ENCODE peak calls at places on chromosomes 12 and 14, in eight cellular contexts. Y is esophagus muscularis mucosa, H is A549, J is transverse colon, W is K562, R is tibial nerve, N is HepG2, L is sigmoid colon. C is an unnamed sample.

GRCh38 chr12:111405856-111406473 is at the start of gene SH2B3:
- DNase-seq in L (no peak), H (no peak), J (no peak), Y (no peak), W (peak), R (no peak), N (no peak), C (no peak)

GRCh38 chr12:40834321-40834720 is 142.1 kb downstream of the CNTN1 start:
- DNase-seq in H (no peak), Y (no peak), W (no peak), N (no peak), J (no peak), L (no peak), R (no peak), C (no peak)

GRCh38 chr12:27344760-27345159 is 12.1 kb downstream of the BMAL2 start:
- DNase-seq in Y (no peak), J (no peak), H (no peak), W (no peak), R (no peak), N (no peak), L (no peak), C (no peak)

GRCh38 chr12:74619886-74620285 is 82.3 kb downstream of the ATXN7L3B start:
- DNase-seq in J (no peak), H (no peak), W (no peak), R (no peak), N (no peak), L (no peak), Y (no peak), C (peak)

GRCh38 chr14:59189281-59189821 is 884 bp downstream of the DAAM1 start:
- DNase-seq in H (peak), N (no peak), R (no peak), W (peak), Y (no peak), J (no peak), L (no peak), C (no peak)

GRCh38 chr14:59342516-59343484 is 122.4 kb downstream of the GPR135 start:
- DNase-seq in L (no peak), H (no peak), N (no peak), J (no peak), R (no peak), W (no peak), Y (no peak), C (no peak)

GRCh38 chr14:80959448-80960006 is 4.1 kb downstream of the TSHR start:
- DNase-seq in W (no peak), R (no peak), L (no peak), H (no peak), J (peak), Y (no peak), N (no peak), C (no peak)

GRCh38 chr12:88451254-88451653 is 129.0 kb downstream of the KITLG start:
- DNase-seq in L (no peak), W (no peak), J (no peak), Y (no peak), R (no peak), N (no peak), H (no peak), C (no peak)

GRCh38 chr12:50240792-50241114 is 42.6 kb downstream of the LIMA1 start:
- DNase-seq in R (no peak), L (no peak), N (no peak), Y (no peak), H (no peak), W (no peak), J (no peak), C (no peak)

GRCh38 chr14:34365309-34365915 is 96.6 kb downstream of the SPTSSA start:
- DNase-seq in W (no peak), J (no peak), Y (peak), R (no peak), L (no peak), N (peak), H (peak), C (no peak)

GRCh38 chr14:101857226-101857625 is 95.7 kb downstream of the PPP2R5C start:
- DNase-seq in L (no peak), W (peak), J (no peak), H (peak), Y (no peak), N (no peak), R (no peak), C (no peak)

GRCh38 chr12:33438890-33439586 is 581 bp downstream of the SYT10 start:
- DNase-seq in Y (no peak), R (no peak), N (no peak), J (no peak), H (no peak), L (no peak), W (peak), C (no peak)

GRCh38 chr14:48536318-48536717 is 860.9 kb upstream of the MDGA2 start:
- DNase-seq in J (no peak), H (peak), W (no peak), L (no peak), N (peak), Y (no peak), R (no peak), C (no peak)

GRCh38 chr14:34324363-34324795 is 137.7 kb downstream of the SPTSSA start:
- DNase-seq in L (no peak), Y (no peak), R (peak), J (peak), W (peak), H (peak), N (peak), C (no peak)

GRCh38 chr12:70044170-70044569 is 199.1 kb upstream of the CNOT2 start:
- DNase-seq in J (no peak), L (no peak), Y (no peak), R (no peak), W (peak), N (no peak), H (no peak), C (no peak)

GRCh38 chr12:117724545-117724944 is 244.2 kb downstream of the KSR2 start:
- DNase-seq in W (no peak), R (no peak), N (no peak), H (no peak), Y (no peak), J (no peak), L (no peak), C (no peak)

GRCh38 chr12:57754411-57755193 is at the start of gene MARCHF9:
- DNase-seq in H (peak), W (peak), R (no peak), J (peak), Y (no peak), N (no peak), L (peak), C (peak)

GRCh38 chr14:20632448-20632830 is 9.1 kb downstream of the OR6S1 start:
- DNase-seq in L (no peak), R (no peak), J (no peak), Y (no peak), H (no peak), N (no peak), W (no peak), C (no peak)

GRCh38 chr14:93089501-93090269 is 26.0 kb downstream of the ITPK1 start:
- DNase-seq in J (no peak), L (no peak), W (no peak), H (no peak), Y (no peak), N (no peak), R (no peak), C (no peak)

GRCh38 chr12:62332598-62332997 is 72.4 kb downstream of the USP15 start:
- DNase-seq in L (no peak), R (no peak), Y (no peak), H (no peak), W (no peak), N (no peak), J (no peak), C (no peak)

GRCh38 chr14:90416649-90417237 is 19.9 kb downstream of the CALM1 start:
- DNase-seq in Y (no peak), H (no peak), N (no peak), J (no peak), L (peak), W (no peak), R (no peak), C (no peak)

GRCh38 chr12:116277393-116278258 is at the start of gene MED13L:
- DNase-seq in Y (peak), W (peak), L (peak), H (peak), J (peak), N (peak), R (peak), C (peak)

GRCh38 chr12:131511391-131511802 is 199.5 kb upstream of the SFSWAP start:
- DNase-seq in L (no peak), R (no peak), N (no peak), Y (no peak), W (no peak), H (peak), J (peak), C (no peak)

GRCh38 chr12:121252712-121253345 is 42.9 kb downstream of the P2RX4 start:
- DNase-seq in Y (no peak), J (no peak), R (no peak), H (peak), N (no peak), L (no peak), W (peak), C (no peak)

GRCh38 chr12:28500373-28501024 is 310.2 kb downstream of the CCDC91 start:
- DNase-seq in Y (no peak), R (no peak), L (no peak), J (no peak), W (no peak), N (no peak), H (no peak), C (no peak)

GRCh38 chr12:58225067-58225877 is 283.9 kb downstream of the ATP23 start:
- DNase-seq in J (no peak), L (no peak), R (no peak), Y (no peak), N (peak), W (no peak), H (no peak), C (no peak)

GRCh38 chr14:22190411-22191191 is 398.4 kb downstream of the DAD1 start:
- DNase-seq in N (no peak), J (no peak), L (no peak), R (no peak), Y (no peak), H (no peak), W (no peak), C (no peak)

GRCh38 chr12:62517887-62518286 is 51.3 kb downstream of the MON2 start:
- DNase-seq in R (no peak), L (no peak), N (no peak), H (no peak), W (no peak), Y (no peak), J (no peak), C (no peak)

GRCh38 chr12:52251367-52252055 is 18.5 kb downstream of the KRT7 start:
- DNase-seq in J (no peak), H (peak), Y (no peak), L (peak), W (no peak), R (no peak), N (no peak), C (no peak)

GRCh38 chr12:72077111-72077820 is 138.6 kb downstream of the TPH2 start:
- DNase-seq in J (no peak), Y (no peak), L (no peak), W (no peak), R (no peak), N (no peak), H (no peak), C (no peak)

GRCh38 chr12:15794196-15794595 is 5.0 kb upstream of the EPS8 start:
- DNase-seq in R (no peak), W (no peak), H (no peak), L (no peak), Y (no peak), J (no peak), N (no peak), C (no peak)

GRCh38 chr12:111597731-111598636 is 1.1 kb downstream of the ATXN2 start:
- DNase-seq in Y (no peak), L (peak), W (peak), N (no peak), J (peak), R (peak), H (peak), C (peak)

GRCh38 chr14:61472801-61473376 is 151.5 kb downstream of the PRKCH start:
- DNase-seq in N (no peak), Y (no peak), R (no peak), L (no peak), J (peak), W (no peak), H (no peak), C (no peak)

GRCh38 chr12:43914391-43914790 is 78.5 kb downstream of the TMEM117 start:
- DNase-seq in L (no peak), J (no peak), Y (no peak), H (no peak), N (no peak), R (no peak), W (no peak), C (no peak)

GRCh38 chr14:26261368-26262122 is 336.3 kb downstream of the NOVA1 start:
- DNase-seq in R (no peak), H (no peak), W (no peak), J (no peak), L (no peak), Y (no peak), N (no peak), C (no peak)

GRCh38 chr12:47747115-47747514 is 11.6 kb downstream of the RAPGEF3 start:
- DNase-seq in H (no peak), W (no peak), Y (no peak), R (no peak), J (no peak), N (no peak), L (no peak), C (no peak)

GRCh38 chr14:67186789-67187188 is 2.5 kb upstream of the GARIN2 start:
- DNase-seq in W (no peak), L (no peak), H (no peak), J (peak), N (no peak), Y (no peak), R (no peak), C (no peak)

GRCh38 chr12:124324803-124325705 is 30.2 kb downstream of the RFLNA start:
- DNase-seq in N (no peak), W (no peak), J (no peak), R (no peak), Y (no peak), H (no peak), L (no peak), C (no peak)

GRCh38 chr12:96219700-96220206 is 25.6 kb downstream of the ELK3 start:
- DNase-seq in R (no peak), J (no peak), W (no peak), Y (no peak), N (peak), H (peak), L (no peak), C (no peak)
- H3K27ac ChIP-seq in R (no peak), J (no peak), W (no peak), Y (no peak), N (peak), H (peak), L (peak), C (no peak)

DNA sequence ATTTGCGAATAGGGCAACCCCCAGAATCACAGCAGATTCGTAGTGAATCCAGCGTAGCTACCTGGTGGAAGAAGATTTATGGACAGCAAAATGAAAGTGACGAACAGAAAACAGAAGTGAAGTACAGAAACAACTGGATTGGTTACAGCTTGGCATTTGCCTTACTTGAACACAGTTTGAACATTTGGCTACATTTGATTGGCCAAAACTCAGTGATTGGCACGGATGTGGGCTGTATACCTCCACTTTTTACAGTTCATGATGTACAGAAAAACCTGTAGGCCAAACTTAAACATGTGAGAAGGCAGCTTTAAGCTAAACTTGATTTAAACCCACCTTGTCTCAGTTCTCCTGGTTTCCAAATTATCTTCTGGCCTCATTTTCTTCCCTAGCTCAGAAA is 49.9 kb upstream of the AMN1 start:
- DNase-seq in Y (no peak), W (no peak), N (no peak), H (no peak), L (no peak), R (no peak), J (no peak), C (no peak)
- TF ChIP-seq EP300 in Y (no peak), W (no peak), N (no peak), H (no peak), L (no peak), R (no peak), J (no peak), C (no peak)

GRCh38 chr12:108779998-108780688 is 48.8 kb upstream of the CORO1C start:
- DNase-seq in Y (no peak), N (no peak), W (no peak), H (no peak), J (no peak), R (peak), L (no peak), C (no peak)

GRCh38 chr12:108783446-108783845 is 52.1 kb upstream of the CORO1C start:
- DNase-seq in J (no peak), R (no peak), W (peak), L (no peak), Y (no peak), N (no peak), H (no peak), C (no peak)

GRCh38 chr12:108786450-108786849 is 55.1 kb upstream of the CORO1C start:
- DNase-seq in R (no peak), N (no peak), W (no peak), J (no peak), H (no peak), L (no peak), Y (no peak), C (no peak)

GRCh38 chr12:108784270-108784669 is 53.0 kb upstream of the CORO1C start:
- DNase-seq in N (no peak), R (no peak), L (no peak), W (no peak), J (no peak), Y (no peak), H (no peak), C (no peak)

DNA sequence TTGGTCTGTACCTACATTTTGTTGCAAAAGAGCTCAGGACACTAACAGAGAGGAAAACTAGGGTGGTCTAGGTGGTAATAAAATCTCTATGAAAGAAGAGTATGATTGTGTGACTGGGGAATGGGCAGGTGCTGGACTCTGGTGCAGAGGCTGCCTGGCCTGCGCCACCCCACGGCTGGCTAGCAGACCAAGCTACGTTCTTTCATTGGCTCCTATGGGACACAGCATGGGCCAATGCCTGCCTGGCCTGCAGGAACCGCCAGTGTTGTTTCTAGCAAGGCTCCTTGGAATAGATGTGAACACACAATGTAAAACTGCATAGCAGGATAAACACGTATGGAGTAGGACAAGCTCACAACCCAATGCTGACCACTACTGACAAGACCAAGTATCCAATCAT is 51.7 kb upstream of the CORO1C start:
- DNase-seq in R (no peak), H (no peak), J (no peak), L (no peak), Y (no peak), N (no peak), W (peak), C (no peak)
- H3K27ac ChIP-seq in R (no peak), H (no peak), J (no peak), L (no peak), Y (peak), N (no peak), W (peak), C (no peak)

GRCh38 chr14:57846631-57847030 is 19.3 kb downstream of the SLC35F4 start:
- DNase-seq in R (no peak), W (no peak), J (no peak), L (no peak), Y (no peak), N (no peak), H (no peak), C (no peak)

GRCh38 chr14:57848353-57848752 is 17.5 kb downstream of the SLC35F4 start:
- DNase-seq in W (no peak), L (no peak), J (no peak), Y (no peak), R (no peak), H (no peak), N (no peak), C (no peak)

GRCh38 chr14:57848786-57849185 is 17.1 kb downstream of the SLC35F4 start:
- DNase-seq in N (no peak), H (no peak), L (no peak), J (no peak), W (no peak), R (no peak), Y (no peak), C (no peak)

GRCh38 chr14:57845802-57846531 is 19.9 kb downstream of the SLC35F4 start:
- DNase-seq in R (no peak), H (no peak), W (no peak), J (no peak), N (no peak), L (no peak), Y (no peak), C (no peak)

DNA sequence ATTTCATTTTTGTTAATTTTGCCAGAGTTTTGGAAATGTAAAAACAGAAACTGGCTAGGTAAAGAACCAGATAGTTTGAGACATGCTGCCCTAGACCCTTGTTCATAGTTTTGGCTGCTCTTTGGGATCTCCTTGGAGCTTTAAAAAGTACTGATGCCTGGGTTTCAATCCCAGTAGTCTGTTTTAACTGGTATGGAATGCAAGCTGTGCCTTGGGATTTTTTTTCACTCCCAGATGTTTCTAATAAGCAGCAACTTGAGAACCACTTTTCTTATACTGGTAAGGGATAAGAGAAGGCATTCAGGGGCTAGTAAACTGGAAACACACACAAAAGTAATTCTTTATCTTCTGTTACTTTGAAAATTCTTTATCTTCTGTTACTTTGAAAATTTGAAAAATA is 18.8 kb downstream of the SLC35F4 start:
- DNase-seq in H (no peak), Y (no peak), R (no peak), J (no peak), L (no peak), W (no peak), N (no peak), C (no peak)
- TF ChIP-seq EP300 in H (no peak), Y (no peak), R (no peak), J (no peak), L (no peak), W (no peak), N (no peak), C (no peak)

GRCh38 chr12:109099426-109100020 is 2.1 kb downstream of the UNG start:
- DNase-seq in J (no peak), H (no peak), L (no peak), N (no peak), R (no peak), W (no peak), Y (no peak), C (no peak)
- H3K27ac ChIP-seq in J (peak), H (no peak), L (peak), N (no peak), R (peak), W (no peak), Y (peak), C (peak)

GRCh38 chr12:31966558-31967205 is 7.5 kb downstream of the RESF1 start:
- DNase-seq in H (no peak), R (no peak), W (no peak), L (no peak), J (no peak), N (no peak), Y (no peak), C (no peak)

GRCh38 chr12:31967569-31967968 is 8.4 kb downstream of the RESF1 start:
- DNase-seq in Y (no peak), H (no peak), L (no peak), R (no peak), J (no peak), N (no peak), W (no peak), C (no peak)

GRCh38 chr12:31962076-31962475 is 2.9 kb downstream of the RESF1 start:
- DNase-seq in H (no peak), N (no peak), W (no peak), L (no peak), R (no peak), J (no peak), Y (no peak), C (no peak)

GRCh38 chr12:31964280-31964679 is 5.1 kb downstream of the RESF1 start:
- DNase-seq in L (no peak), H (no peak), Y (no peak), R (no peak), W (no peak), N (no peak), J (no peak), C (no peak)

GRCh38 chr12:31965090-31965489 is 5.9 kb downstream of the RESF1 start:
- DNase-seq in L (no peak), J (no peak), H (no peak), Y (no peak), W (no peak), N (no peak), R (no peak), C (no peak)
- TF ChIP-seq EP300 in L (no peak), J (no peak), H (no peak), Y (no peak), W (no peak), N (no peak), R (no peak), C (no peak)